ENCODE peak calls at places on chromosomes 2 and 18, in five cellular contexts. B, I, G, T and V are unnamed samples.

GRCh38 chr2:230904856-230905447 is 20.1 kb downstream of the GPR55 start:
- DNase-seq in B (no peak), I (no peak), G (no peak), T (no peak), V (no peak)

GRCh38 chr2:107325983-107326786 is 440.2 kb upstream of the ST6GAL2 start:
- DNase-seq in B (no peak), I (no peak), G (peak), T (no peak), V (no peak)

GRCh38 chr2:85452237-85452636 is 33.7 kb downstream of the SH2D6 start:
- DNase-seq in B (no peak), I (no peak), G (no peak), T (peak), V (no peak)

GRCh38 chr2:100744589-100744988 is 75.3 kb upstream of the NPAS2 start:
- DNase-seq in B (no peak), I (no peak), G (no peak), T (no peak), V (no peak)

GRCh38 chr2:134435936-134436335 is 182.1 kb downstream of the MGAT5 start:
- DNase-seq in B (no peak), I (no peak), G (no peak), T (no peak), V (no peak)

GRCh38 chr18:4125246-4125938 is 329.7 kb downstream of the DLGAP1 start:
- DNase-seq in B (no peak), I (no peak), G (no peak), T (no peak), V (no peak)

GRCh38 chr2:100806550-100806949 is 13.4 kb upstream of the NPAS2 start:
- DNase-seq in B (no peak), I (no peak), G (no peak), T (no peak), V (no peak)

GRCh38 chr18:5772271-5772670 is 123.1 kb downstream of the TMEM200C start:
- DNase-seq in B (no peak), I (no peak), G (no peak), T (no peak), V (peak)

GRCh38 chr2:76998713-76999112 is 523.5 kb downstream of the LRRTM4 start:
- DNase-seq in B (peak), I (no peak), G (no peak), T (no peak), V (no peak)

GRCh38 chr18:6401687-6402086 is 13.0 kb downstream of the L3MBTL4 start:
- DNase-seq in B (no peak), I (no peak), G (no peak), T (no peak), V (no peak)

GRCh38 chr2:219125225-219125885 is 35.3 kb downstream of the NHEJ1 start:
- DNase-seq in B (peak), I (no peak), G (no peak), T (peak), V (peak)

GRCh38 chr18:23810396-23810795 is 121.1 kb downstream of the LAMA3 start:
- DNase-seq in B (no peak), I (no peak), G (no peak), T (no peak), V (no peak)

GRCh38 chr2:241272722-241273551 is 42.5 kb downstream of the HDLBP start:
- DNase-seq in B (peak), I (peak), G (peak), T (peak), V (peak)

GRCh38 chr2:30039101-30039500 is 107.7 kb upstream of the YPEL5 start:
- DNase-seq in B (no peak), I (no peak), G (no peak), T (no peak), V (no peak)

GRCh38 chr18:72530622-72531021 is 13.5 kb downstream of the CBLN2 start:
- DNase-seq in B (no peak), I (no peak), G (no peak), T (no peak), V (no peak)
- TF ChIP-seq CTCF in B (no peak), I (no peak), G (no peak), T (no peak), V (peak)

GRCh38 chr2:20931346-20931745 is 108.4 kb upstream of the LDAH start:
- DNase-seq in B (no peak), I (no peak), G (no peak), T (no peak), V (no peak)

GRCh38 chr2:20929721-20930120 is 106.8 kb upstream of the LDAH start:
- DNase-seq in B (no peak), I (no peak), G (no peak), T (no peak), V (no peak)

GRCh38 chr2:20925265-20925889 is 102.5 kb upstream of the LDAH start:
- DNase-seq in B (peak), I (no peak), G (no peak), T (no peak), V (no peak)

GRCh38 chr2:20930928-20931327 is 108.0 kb upstream of the LDAH start:
- DNase-seq in B (peak), I (no peak), G (no peak), T (no peak), V (no peak)

DNA sequence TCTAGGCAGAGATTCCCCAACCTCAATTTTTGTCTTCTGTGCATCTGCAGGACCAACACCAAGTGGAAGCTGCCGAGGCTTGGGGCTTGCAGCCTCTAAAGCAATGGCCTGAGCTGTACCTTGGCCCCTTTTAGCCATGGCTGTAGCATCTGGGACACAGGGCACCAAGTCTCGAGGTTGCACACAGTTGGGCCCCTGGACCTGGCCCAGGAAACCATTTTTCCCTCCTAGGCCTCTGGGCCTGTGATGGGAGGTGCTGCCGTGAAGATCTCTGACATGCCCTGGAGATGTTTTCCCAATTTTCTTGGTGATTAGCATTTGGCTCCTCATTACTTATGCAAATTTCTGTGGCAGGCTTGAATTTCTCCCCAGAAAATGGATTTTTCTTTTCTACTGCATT is 105.7 kb upstream of the LDAH start:
- DNase-seq in B (no peak), I (no peak), G (no peak), T (no peak), V (no peak)
- TF ChIP-seq CTCF in B (no peak), I (no peak), G (no peak), T (no peak), V (no peak)

GRCh38 chr2:122338000-122338399 is 582.5 kb downstream of the TSN start:
- DNase-seq in B (no peak), I (no peak), G (no peak), T (no peak), V (no peak)
- TF ChIP-seq CTCF in B (no peak), I (no peak), G (no peak), T (no peak), V (no peak)

DNA sequence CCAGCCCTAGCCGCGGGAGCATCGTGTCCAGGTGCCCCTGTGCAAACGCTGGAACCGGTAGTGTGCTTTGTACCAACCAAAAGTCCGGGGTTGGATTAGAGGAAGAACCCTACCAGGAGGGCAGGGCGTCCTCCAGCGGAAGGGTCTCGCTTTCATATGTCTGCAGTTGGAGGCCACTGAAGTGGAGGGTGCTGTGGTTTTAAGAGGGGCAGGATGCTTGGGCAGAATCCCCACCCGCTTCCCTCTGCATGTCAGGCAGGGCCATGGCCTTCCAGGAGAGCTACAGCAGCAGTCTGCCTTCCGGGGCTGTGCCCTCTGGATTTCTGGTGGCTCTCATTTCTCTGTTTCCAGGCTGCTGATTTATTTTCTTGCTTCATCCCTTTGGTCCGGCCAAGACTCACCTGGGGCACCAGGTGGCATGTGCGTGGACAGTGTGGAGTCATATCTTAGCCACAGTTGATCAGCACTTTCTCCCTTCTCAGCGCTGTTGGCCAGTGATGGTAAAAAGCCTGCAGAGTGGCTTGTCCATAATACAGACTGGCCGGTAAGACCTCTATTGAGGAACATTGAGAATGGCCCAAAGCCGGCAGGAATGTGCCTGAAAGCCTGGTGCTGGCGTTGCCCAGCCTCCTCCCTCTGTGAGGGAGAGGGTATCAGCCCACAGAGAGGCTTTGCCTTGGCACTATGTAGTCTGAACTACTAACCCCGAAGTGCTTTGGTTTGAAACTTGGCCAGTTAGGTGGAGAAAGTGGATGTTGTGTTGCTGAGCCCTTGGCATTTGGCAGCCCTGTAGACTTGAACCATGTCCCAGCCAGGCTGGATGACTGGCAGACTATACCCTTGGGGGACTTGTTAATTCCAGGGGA is 1.8 kb downstream of the AGAP1 start:
- DNase-seq in B (peak), I (no peak), G (no peak), T (no peak), V (no peak)
- TF ChIP-seq CTCF in B (no peak), I (no peak), G (no peak), T (no peak), V (no peak)

DNA sequence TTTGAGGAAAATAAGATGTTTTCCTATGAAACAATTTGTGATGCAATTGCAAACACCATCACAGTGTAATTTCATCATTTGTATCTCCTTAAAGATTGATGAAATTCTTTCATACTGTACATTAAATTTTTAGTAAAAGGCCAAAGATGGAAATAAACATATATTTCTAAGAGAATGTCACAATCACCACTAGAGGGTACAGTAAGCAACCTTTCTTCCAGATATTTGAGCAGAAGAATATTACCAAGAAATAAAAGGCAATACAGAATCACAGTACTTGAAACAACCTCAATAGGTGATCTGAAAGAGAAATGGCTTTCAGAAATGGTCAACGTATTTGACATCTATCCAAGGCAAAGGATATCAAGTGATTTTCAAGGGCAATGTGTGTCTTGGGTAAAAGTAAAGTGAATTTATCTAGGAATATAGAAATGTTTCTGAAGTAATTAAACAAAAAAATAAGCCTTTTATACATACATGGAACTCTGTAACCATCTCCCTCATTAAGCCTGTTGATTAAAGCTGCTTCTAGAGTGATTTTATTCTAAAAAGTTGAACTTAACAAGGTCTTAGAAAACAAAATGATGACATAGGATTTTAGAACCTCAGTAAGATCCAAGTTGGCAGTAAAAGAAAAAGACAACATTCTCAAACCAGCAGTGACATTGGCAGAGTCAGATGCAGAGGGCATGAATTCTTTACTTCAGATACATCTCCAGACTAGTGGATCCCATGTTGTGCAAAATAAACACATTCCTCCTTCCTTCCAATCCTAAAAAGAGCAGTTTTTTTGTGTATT is 90.3 kb upstream of the SESTD1 start:
- DNase-seq in B (no peak), I (no peak), G (no peak), T (no peak), V (no peak)
- TF ChIP-seq CTCF in B (no peak), I (no peak), G (no peak), T (no peak), V (peak)

DNA sequence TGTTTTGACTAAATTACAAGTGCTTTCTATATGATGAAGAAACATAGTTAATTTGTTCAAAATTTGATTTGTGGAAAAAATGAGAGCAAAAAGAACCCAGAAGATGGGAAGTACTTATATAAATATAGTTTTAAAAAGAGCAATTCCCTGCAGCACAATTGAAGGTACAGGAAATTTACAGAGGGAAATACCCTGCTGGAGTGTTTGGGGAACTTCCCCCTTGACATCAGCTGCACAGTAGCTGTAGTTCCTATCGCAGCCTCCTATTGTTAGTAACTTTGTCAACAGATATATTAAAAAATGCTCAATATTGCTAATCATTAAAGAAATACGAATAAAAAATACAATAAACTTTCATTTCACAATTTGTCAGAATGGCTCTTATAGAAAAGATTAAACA is 1118.8 kb upstream of the ZEB2 start:
- DNase-seq in B (no peak), I (no peak), G (no peak), T (no peak), V (no peak)
- TF ChIP-seq CTCF in B (no peak), I (no peak), G (no peak), T (no peak), V (no peak)

GRCh38 chr2:33126973-33127372 is 180.2 kb downstream of the LTBP1 start:
- DNase-seq in B (no peak), I (no peak), G (peak), T (no peak), V (no peak)

GRCh38 chr2:33129261-33129660 is 182.5 kb downstream of the LTBP1 start:
- DNase-seq in B (no peak), I (no peak), G (no peak), T (no peak), V (no peak)

GRCh38 chr2:33129661-33130447 is 183.1 kb downstream of the LTBP1 start:
- DNase-seq in B (no peak), I (no peak), G (no peak), T (no peak), V (no peak)

GRCh38 chr2:33123216-33123615 is 176.5 kb downstream of the LTBP1 start:
- DNase-seq in B (no peak), I (no peak), G (no peak), T (no peak), V (no peak)

DNA sequence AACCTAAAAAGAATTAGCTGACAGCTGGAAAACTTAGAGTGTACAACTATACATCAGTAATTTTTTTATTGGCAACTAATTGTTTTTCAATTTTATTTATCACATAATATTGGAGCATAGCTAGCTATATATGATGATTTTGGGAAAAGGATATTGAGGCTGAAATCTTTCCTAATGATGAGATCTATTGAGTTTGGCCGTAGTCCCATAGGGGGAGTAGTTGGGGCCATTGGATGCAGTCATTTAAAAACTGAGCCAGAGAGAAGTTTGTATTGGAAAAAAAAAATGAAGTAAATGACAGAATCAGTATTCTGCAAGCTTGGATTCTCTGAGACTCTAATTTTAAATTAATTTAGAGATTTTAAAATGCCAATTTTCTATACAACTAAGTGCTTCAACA is 179.8 kb downstream of the LTBP1 start:
- DNase-seq in B (no peak), I (no peak), G (no peak), T (no peak), V (no peak)
- TF ChIP-seq CTCF in B (no peak), I (no peak), G (no peak), T (no peak), V (no peak)

GRCh38 chr2:217466104-217466503 is 536.7 kb downstream of the TNS1 start:
- DNase-seq in B (no peak), I (no peak), G (no peak), T (no peak), V (no peak)

GRCh38 chr2:217463402-217464075 is 539.3 kb downstream of the TNS1 start:
- DNase-seq in B (no peak), I (no peak), G (no peak), T (no peak), V (no peak)

GRCh38 chr2:217466799-217467198 is 536.0 kb downstream of the TNS1 start:
- DNase-seq in B (no peak), I (peak), G (no peak), T (peak), V (peak)

GRCh38 chr2:217467331-217467730 is 535.5 kb downstream of the TNS1 start:
- DNase-seq in B (no peak), I (no peak), G (peak), T (no peak), V (peak)

GRCh38 chr2:217465136-217465535 is 537.7 kb downstream of the TNS1 start:
- DNase-seq in B (no peak), I (no peak), G (no peak), T (no peak), V (peak)
- TF ChIP-seq CTCF in B (no peak), I (no peak), G (no peak), T (no peak), V (peak)